ENCODE peak calls at places on chromosomes 5 and 9, in seven cellular contexts. One of them, this sample, is unnamed.
A peak's percentile ranks its signal among the peaks of the same experiment; 100 is the strongest.

GRCh38 chr9:20689833-20690232 is 5.8 kb downstream of the FOCAD start:
- DNase-seq in colonic mucosa: no peak
- DNase-seq in GM20000: no peak
- DNase-seq in nephron progenitor cell: no peak
- DNase-seq in foreskin fibroblast: no peak
- DNase-seq in pancreas: no peak
- DNase-seq in astrocyte: no peak
- DNase-seq in this sample: no peak

GRCh38 chr9:127570533-127571111 is 41.5 kb upstream of the STXBP1 start:
- DNase-seq in astrocyte: no peak
- DNase-seq in foreskin fibroblast: no peak
- DNase-seq in GM20000: no peak
- DNase-seq in nephron progenitor cell: no peak
- DNase-seq in colonic mucosa: no peak
- DNase-seq in pancreas: peak; percentile 27
- DNase-seq in this sample: no peak

GRCh38 chr9:81776834-81777233 is 87.5 kb upstream of the TLE1 start:
- DNase-seq in nephron progenitor cell: no peak
- DNase-seq in pancreas: peak; percentile 21
- DNase-seq in foreskin fibroblast: no peak
- DNase-seq in GM20000: no peak
- DNase-seq in colonic mucosa: no peak
- DNase-seq in astrocyte: no peak
- DNase-seq in this sample: no peak

GRCh38 chr5:78647411-78647818 is 1.2 kb downstream of the LHFPL2 start:
- DNase-seq in GM20000: peak; percentile 53
- DNase-seq in astrocyte: peak; percentile 46
- DNase-seq in pancreas: no peak
- DNase-seq in nephron progenitor cell: no peak
- DNase-seq in colonic mucosa: peak; percentile 71
- DNase-seq in foreskin fibroblast: no peak
- DNase-seq in this sample: no peak

GRCh38 chr9:3732077-3733038 is 206.6 kb upstream of the RFX3 start:
- DNase-seq in pancreas: peak; percentile 26
- DNase-seq in foreskin fibroblast: peak; percentile 76
- DNase-seq in GM20000: peak; percentile 79
- DNase-seq in colonic mucosa: peak; percentile 73
- DNase-seq in nephron progenitor cell: peak; percentile 43
- DNase-seq in astrocyte: peak; percentile 85
- DNase-seq in this sample: peak; percentile 72

GRCh38 chr9:10230512-10230911 is 382.3 kb downstream of the PTPRD start:
- DNase-seq in nephron progenitor cell: no peak
- DNase-seq in colonic mucosa: no peak
- DNase-seq in GM20000: no peak
- DNase-seq in foreskin fibroblast: no peak
- DNase-seq in astrocyte: no peak
- DNase-seq in pancreas: no peak
- DNase-seq in this sample: no peak

GRCh38 chr9:16344343-16344742 is 526.1 kb downstream of the BNC2 start:
- DNase-seq in nephron progenitor cell: no peak
- DNase-seq in colonic mucosa: no peak
- DNase-seq in GM20000: no peak
- DNase-seq in foreskin fibroblast: peak; percentile 54
- DNase-seq in pancreas: no peak
- DNase-seq in astrocyte: peak; percentile 99
- DNase-seq in this sample: no peak

GRCh38 chr5:80072103-80073073 is 37.2 kb downstream of the THBS4 start:
- DNase-seq in colonic mucosa: no peak
- DNase-seq in nephron progenitor cell: no peak
- DNase-seq in foreskin fibroblast: peak; percentile 32
- DNase-seq in astrocyte: peak; percentile 7
- DNase-seq in GM20000: no peak
- DNase-seq in pancreas: no peak
- DNase-seq in this sample: no peak

GRCh38 chr5:93532370-93532769 is 48.6 kb downstream of the NR2F1-AS1 start:
- DNase-seq in colonic mucosa: peak; percentile 55
- DNase-seq in nephron progenitor cell: no peak
- DNase-seq in pancreas: peak; percentile 64
- DNase-seq in foreskin fibroblast: peak; percentile 92
- DNase-seq in astrocyte: peak; percentile 93
- DNase-seq in GM20000: no peak
- DNase-seq in this sample: no peak

GRCh38 chr9:5630038-5630507 is 1.2 kb downstream of the RIC1 start:
- DNase-seq in GM20000: peak; percentile 18
- DNase-seq in colonic mucosa: peak; percentile 28
- DNase-seq in foreskin fibroblast: no peak
- DNase-seq in pancreas: no peak
- DNase-seq in astrocyte: peak; percentile 46
- DNase-seq in nephron progenitor cell: no peak
- DNase-seq in this sample: no peak

GRCh38 chr5:142143878-142144277 is 35.3 kb downstream of the NDFIP1 start:
- DNase-seq in astrocyte: no peak
- DNase-seq in GM20000: peak; percentile 36
- DNase-seq in foreskin fibroblast: no peak
- DNase-seq in colonic mucosa: no peak
- DNase-seq in pancreas: no peak
- DNase-seq in nephron progenitor cell: no peak
- DNase-seq in this sample: peak; percentile 53

GRCh38 chr5:142145106-142145900 is 36.7 kb downstream of the NDFIP1 start:
- DNase-seq in nephron progenitor cell: peak; percentile 56
- DNase-seq in colonic mucosa: peak; percentile 74
- DNase-seq in astrocyte: peak; percentile 30
- DNase-seq in pancreas: peak; percentile 43
- DNase-seq in GM20000: peak; percentile 49
- DNase-seq in foreskin fibroblast: peak; percentile 36
- DNase-seq in this sample: peak; percentile 58

DNA sequence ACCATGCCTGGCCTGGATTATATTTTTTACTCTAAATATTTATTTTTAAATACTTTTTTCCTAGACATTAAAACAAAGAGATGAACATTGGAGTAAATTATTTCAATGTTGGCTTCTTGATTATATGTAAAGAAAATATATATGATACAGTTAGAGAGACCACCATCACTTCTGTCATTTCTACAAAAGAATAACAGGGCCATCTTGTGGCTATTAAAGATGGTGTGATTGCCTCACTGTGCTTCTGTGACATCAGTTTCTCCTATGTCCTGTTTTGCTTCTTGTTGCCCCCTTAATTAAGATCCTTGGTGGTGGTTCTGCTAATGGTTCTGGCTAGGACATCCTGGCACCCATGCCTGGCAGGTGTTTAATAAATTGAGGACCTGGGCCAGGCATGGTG is 32.9 kb downstream of the NDFIP1 start:
- DNase-seq in pancreas: no peak
- DNase-seq in astrocyte: no peak
- DNase-seq in GM20000: no peak
- DNase-seq in colonic mucosa: no peak
- DNase-seq in foreskin fibroblast: no peak
- DNase-seq in nephron progenitor cell: no peak
- DNase-seq in this sample: no peak
- TF ChIP-seq CTCF in pancreas: no peak
- TF ChIP-seq CTCF in astrocyte: no peak
- TF ChIP-seq CTCF in GM20000: no peak
- TF ChIP-seq CTCF in colonic mucosa: no peak
- TF ChIP-seq CTCF in foreskin fibroblast: no peak
- TF ChIP-seq CTCF in nephron progenitor cell: no peak
- TF ChIP-seq CTCF in this sample: no peak

DNA sequence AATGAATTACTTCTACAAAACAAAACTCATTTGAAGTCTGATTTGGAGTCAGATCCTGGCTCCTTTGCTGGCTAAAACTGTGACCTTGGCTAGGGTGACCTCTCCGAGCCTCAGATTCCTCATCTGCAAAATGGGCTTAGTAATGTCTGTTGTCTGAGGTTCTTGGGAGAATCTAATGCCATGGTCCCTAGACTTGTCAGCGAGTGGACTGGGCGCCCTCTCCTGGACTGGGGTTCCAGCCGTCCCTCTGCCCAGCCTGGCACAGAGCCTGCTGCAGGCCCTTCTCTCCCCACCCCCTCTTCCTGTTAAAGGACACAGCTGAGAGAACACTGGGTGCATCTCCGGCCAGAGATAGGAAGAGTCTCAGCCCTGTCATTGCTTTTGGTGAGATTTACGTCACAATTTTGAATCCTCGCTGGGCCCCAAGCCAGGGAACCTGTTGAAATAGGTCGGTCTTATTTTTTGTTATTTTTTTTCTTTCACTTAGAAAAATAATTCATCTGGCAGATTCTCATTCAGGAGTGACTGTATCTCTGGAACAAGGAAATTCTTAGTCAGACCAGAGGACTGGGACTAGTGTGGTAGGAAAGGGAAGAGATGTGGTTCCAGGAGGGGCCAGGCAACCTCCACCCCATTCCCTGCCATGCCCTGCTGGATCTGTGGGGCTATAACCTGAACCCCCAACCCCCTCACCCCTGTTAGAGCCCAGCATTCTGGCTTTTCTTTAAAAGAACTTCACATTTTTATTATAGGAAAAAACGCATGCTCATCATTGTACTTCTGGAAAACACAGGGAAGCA is 48.2 kb upstream of the RPL26L1 start:
- DNase-seq in foreskin fibroblast: peak; percentile 83
- DNase-seq in nephron progenitor cell: no peak
- DNase-seq in pancreas: no peak
- DNase-seq in colonic mucosa: peak; percentile 50
- DNase-seq in astrocyte: peak; percentile 66
- DNase-seq in GM20000: peak; percentile 62
- DNase-seq in this sample: peak; percentile 72
- TF ChIP-seq CTCF in foreskin fibroblast: peak; percentile 34
- TF ChIP-seq CTCF in nephron progenitor cell: no peak
- TF ChIP-seq CTCF in pancreas: no peak
- TF ChIP-seq CTCF in colonic mucosa: peak; percentile 11
- TF ChIP-seq CTCF in astrocyte: no peak
- TF ChIP-seq CTCF in GM20000: peak; percentile 44
- TF ChIP-seq CTCF in this sample: peak; percentile 28

DNA sequence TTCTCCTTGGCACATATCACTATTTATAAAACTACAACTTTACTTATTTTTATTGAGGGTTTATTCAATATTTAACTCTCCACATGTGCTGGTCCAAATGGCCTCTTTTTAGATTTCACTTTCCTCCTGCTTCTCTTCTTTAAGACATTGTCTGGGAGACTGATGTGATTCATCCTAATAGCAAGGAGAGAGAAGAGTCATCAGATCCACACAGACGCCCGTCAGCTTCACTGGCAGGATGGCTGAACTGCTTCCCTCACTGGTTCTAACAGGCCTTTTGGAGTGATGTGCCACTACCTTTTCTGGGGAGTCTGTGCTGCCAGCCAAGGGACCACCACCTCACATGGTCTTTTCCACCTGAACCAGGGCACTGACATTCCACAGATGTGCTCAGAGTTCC is 16.5 kb upstream of the ROR2 start:
- DNase-seq in GM20000: no peak
- DNase-seq in foreskin fibroblast: no peak
- DNase-seq in nephron progenitor cell: no peak
- DNase-seq in astrocyte: no peak
- DNase-seq in pancreas: no peak
- DNase-seq in colonic mucosa: no peak
- DNase-seq in this sample: no peak
- TF ChIP-seq CTCF in GM20000: no peak
- TF ChIP-seq CTCF in foreskin fibroblast: no peak
- TF ChIP-seq CTCF in nephron progenitor cell: no peak
- TF ChIP-seq CTCF in astrocyte: no peak
- TF ChIP-seq CTCF in pancreas: no peak
- TF ChIP-seq CTCF in colonic mucosa: no peak
- TF ChIP-seq CTCF in this sample: no peak

GRCh38 chr5:33938881-33939280 is 2.7 kb downstream of the RXFP3 start:
- DNase-seq in pancreas: no peak
- DNase-seq in foreskin fibroblast: no peak
- DNase-seq in nephron progenitor cell: no peak
- DNase-seq in astrocyte: no peak
- DNase-seq in colonic mucosa: no peak
- DNase-seq in GM20000: no peak
- DNase-seq in this sample: no peak
- TF ChIP-seq CTCF in pancreas: no peak
- TF ChIP-seq CTCF in foreskin fibroblast: no peak
- TF ChIP-seq CTCF in nephron progenitor cell: no peak
- TF ChIP-seq CTCF in astrocyte: no peak
- TF ChIP-seq CTCF in colonic mucosa: no peak
- TF ChIP-seq CTCF in GM20000: no peak
- TF ChIP-seq CTCF in this sample: no peak

This sample was measured in GM13976.